ENCODE peak calls at places on chromosomes 3 and 15, in seven cellular contexts. One of them, this sample, is unnamed.

GRCh38 chr3:178181784-178182183 is 354.5 kb upstream of the KCNMB2 start:
- DNase-seq in cardiac muscle cell: no peak
- DNase-seq in OCI-LY7: no peak
- DNase-seq in uterus: no peak
- DNase-seq in upper lobe of right lung: no peak
- DNase-seq in Karpas-422: no peak
- DNase-seq in CD8-positive, alpha-beta T cell: no peak
- DNase-seq in this sample: no peak

GRCh38 chr15:22888120-22888859 is 49.8 kb downstream of the NIPA2 start:
- DNase-seq in cardiac muscle cell: peak; percentile 94
- DNase-seq in OCI-LY7: no peak
- DNase-seq in uterus: no peak
- DNase-seq in upper lobe of right lung: peak; percentile 22
- DNase-seq in Karpas-422: no peak
- DNase-seq in CD8-positive, alpha-beta T cell: no peak
- DNase-seq in this sample: no peak

GRCh38 chr3:128487813-128488635 is 5.0 kb downstream of the GATA2 start:
- DNase-seq in cardiac muscle cell: peak; percentile 93
- DNase-seq in OCI-LY7: no peak
- DNase-seq in uterus: peak; percentile 96
- DNase-seq in upper lobe of right lung: peak; percentile 83
- DNase-seq in Karpas-422: no peak
- DNase-seq in CD8-positive, alpha-beta T cell: peak; percentile 34
- DNase-seq in this sample: no peak

GRCh38 chr15:85642693-85643058 is 152.0 kb downstream of the KLHL25 start:
- DNase-seq in cardiac muscle cell: peak; percentile 89
- DNase-seq in OCI-LY7: no peak
- DNase-seq in uterus: peak; percentile 80
- DNase-seq in upper lobe of right lung: no peak
- DNase-seq in Karpas-422: no peak
- DNase-seq in CD8-positive, alpha-beta T cell: no peak
- DNase-seq in this sample: no peak

GRCh38 chr3:138148503-138148902 is 16.3 kb upstream of the A4GNT start:
- DNase-seq in cardiac muscle cell: no peak
- DNase-seq in OCI-LY7: no peak
- DNase-seq in uterus: no peak
- DNase-seq in upper lobe of right lung: no peak
- DNase-seq in Karpas-422: no peak
- DNase-seq in CD8-positive, alpha-beta T cell: no peak
- DNase-seq in this sample: no peak

GRCh38 chr3:39361252-39361927 is 21.8 kb upstream of the SLC25A38 start:
- DNase-seq in cardiac muscle cell: no peak
- DNase-seq in OCI-LY7: no peak
- DNase-seq in uterus: no peak
- DNase-seq in upper lobe of right lung: no peak
- DNase-seq in Karpas-422: no peak
- DNase-seq in CD8-positive, alpha-beta T cell: peak; percentile 29
- DNase-seq in this sample: peak; percentile 61

GRCh38 chr3:51379301-51379700 is 5.8 kb upstream of the MANF start:
- DNase-seq in cardiac muscle cell: no peak
- DNase-seq in OCI-LY7: no peak
- DNase-seq in uterus: no peak
- DNase-seq in upper lobe of right lung: no peak
- DNase-seq in Karpas-422: no peak
- DNase-seq in CD8-positive, alpha-beta T cell: no peak
- DNase-seq in this sample: no peak

GRCh38 chr3:142904639-142905441 is 16.0 kb upstream of the PCOLCE2 start:
- DNase-seq in cardiac muscle cell: peak; percentile 32
- DNase-seq in OCI-LY7: peak; percentile 10
- DNase-seq in uterus: no peak
- DNase-seq in upper lobe of right lung: no peak
- DNase-seq in Karpas-422: peak; percentile 49
- DNase-seq in CD8-positive, alpha-beta T cell: no peak
- DNase-seq in this sample: no peak

GRCh38 chr15:64699767-64700388 is 75.5 kb downstream of the RBPMS2 start:
- DNase-seq in cardiac muscle cell: peak; percentile 76
- DNase-seq in OCI-LY7: no peak
- DNase-seq in uterus: no peak
- DNase-seq in upper lobe of right lung: peak; percentile 78
- DNase-seq in Karpas-422: no peak
- DNase-seq in CD8-positive, alpha-beta T cell: no peak
- DNase-seq in this sample: no peak

GRCh38 chr15:66844041-66844746 is 142.2 kb downstream of the SMAD6 start:
- DNase-seq in cardiac muscle cell: no peak
- DNase-seq in OCI-LY7: no peak
- DNase-seq in uterus: no peak
- DNase-seq in upper lobe of right lung: peak; percentile 54
- DNase-seq in Karpas-422: no peak
- DNase-seq in CD8-positive, alpha-beta T cell: no peak
- DNase-seq in this sample: no peak

DNA sequence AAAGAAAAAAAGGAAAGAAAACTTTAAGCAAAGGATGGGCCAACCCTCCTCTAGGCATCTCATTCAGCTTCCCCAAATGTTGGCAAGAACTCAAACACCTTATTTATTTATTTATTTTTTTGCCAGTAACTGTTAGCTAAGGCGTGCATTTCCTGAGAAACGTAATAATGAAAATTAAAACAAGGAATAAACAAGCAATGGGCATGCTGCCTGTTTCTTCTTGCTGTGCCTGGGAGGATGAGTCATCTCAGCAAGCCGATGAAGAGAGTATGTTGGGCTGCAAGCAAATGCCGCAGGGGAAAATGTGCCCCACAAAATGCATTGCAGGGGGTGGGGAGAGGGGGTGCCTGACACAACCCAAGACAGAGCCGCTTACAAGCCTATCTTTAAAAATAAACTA is 40.5 kb downstream of the EIF4E3 start:
- DNase-seq in cardiac muscle cell: peak; percentile 84
- DNase-seq in OCI-LY7: no peak
- DNase-seq in uterus: peak; percentile 31
- DNase-seq in upper lobe of right lung: no peak
- DNase-seq in Karpas-422: peak; percentile 9
- DNase-seq in CD8-positive, alpha-beta T cell: no peak
- DNase-seq in this sample: no peak
- H3K4me3 ChIP-seq in cardiac muscle cell: no peak overlapping the region
- H3K4me3 ChIP-seq in OCI-LY7: no peak overlapping the region
- H3K4me3 ChIP-seq in uterus: no peak overlapping the region
- H3K4me3 ChIP-seq in upper lobe of right lung: no peak overlapping the region
- H3K4me3 ChIP-seq in Karpas-422: no peak overlapping the region
- H3K4me3 ChIP-seq in CD8-positive, alpha-beta T cell: no peak overlapping the region
- H3K4me3 ChIP-seq in this sample: no peak overlapping the region

GRCh38 chr3:158102660-158103085 is 3.5 kb downstream of the SHOX2 start:
- DNase-seq in cardiac muscle cell: no peak
- DNase-seq in OCI-LY7: no peak
- DNase-seq in uterus: no peak
- DNase-seq in upper lobe of right lung: no peak
- DNase-seq in Karpas-422: no peak
- DNase-seq in CD8-positive, alpha-beta T cell: no peak
- DNase-seq in this sample: no peak
- H3K4me3 ChIP-seq in cardiac muscle cell: no peak overlapping the region
- H3K4me3 ChIP-seq in OCI-LY7: no peak overlapping the region
- H3K4me3 ChIP-seq in uterus: no peak overlapping the region
- H3K4me3 ChIP-seq in upper lobe of right lung: no peak overlapping the region
- H3K4me3 ChIP-seq in Karpas-422: no peak overlapping the region
- H3K4me3 ChIP-seq in CD8-positive, alpha-beta T cell: no peak overlapping the region
- H3K4me3 ChIP-seq in this sample: no peak overlapping the region

DNA sequence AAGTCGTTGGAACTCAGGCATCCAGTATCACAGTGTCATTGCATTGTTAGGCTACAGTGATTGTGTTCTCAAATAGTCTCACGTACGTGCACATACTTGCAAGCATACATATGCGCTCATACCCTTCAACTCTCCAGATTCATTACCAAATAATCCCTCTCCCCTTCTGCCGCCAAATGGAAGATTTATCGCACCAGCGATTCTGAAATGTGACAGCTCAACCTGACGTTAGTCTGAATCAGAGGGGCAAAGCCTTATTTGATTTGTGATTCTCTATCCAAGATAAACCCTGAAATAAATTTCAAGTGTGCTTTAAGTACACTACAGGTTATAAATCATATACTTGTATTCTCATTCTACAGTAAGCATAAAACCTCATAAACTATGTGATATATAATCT is 119.4 kb downstream of the GADL1 start:
- DNase-seq in cardiac muscle cell: no peak
- DNase-seq in OCI-LY7: no peak
- DNase-seq in uterus: no peak
- DNase-seq in upper lobe of right lung: no peak
- DNase-seq in Karpas-422: no peak
- DNase-seq in CD8-positive, alpha-beta T cell: no peak
- DNase-seq in this sample: no peak
- H3K4me3 ChIP-seq in cardiac muscle cell: no peak overlapping the region
- H3K4me3 ChIP-seq in OCI-LY7: no peak overlapping the region
- H3K4me3 ChIP-seq in uterus: no peak overlapping the region
- H3K4me3 ChIP-seq in upper lobe of right lung: no peak overlapping the region
- H3K4me3 ChIP-seq in Karpas-422: no peak overlapping the region
- H3K4me3 ChIP-seq in CD8-positive, alpha-beta T cell: no peak overlapping the region
- H3K4me3 ChIP-seq in this sample: no peak overlapping the region

DNA sequence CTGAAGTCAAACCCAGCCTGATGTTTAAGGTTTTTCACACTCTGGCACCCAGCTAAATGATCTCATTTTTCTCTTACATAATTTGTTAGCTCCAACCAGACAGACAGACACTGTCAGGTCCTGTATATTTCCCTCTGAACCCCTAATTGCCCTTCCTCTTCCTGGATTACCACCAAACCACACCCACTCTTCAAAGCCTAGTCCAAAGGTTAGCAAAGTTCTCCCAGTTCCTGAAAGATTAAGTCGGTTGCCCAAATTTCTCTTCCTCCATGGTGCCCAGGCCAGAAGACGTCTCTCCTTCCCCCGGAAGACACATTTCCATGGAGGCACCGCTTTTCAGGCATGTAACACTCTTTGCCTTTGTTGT is 169.3 kb downstream of the FAM43A start:
- DNase-seq in cardiac muscle cell: no peak
- DNase-seq in OCI-LY7: no peak
- DNase-seq in uterus: no peak
- DNase-seq in upper lobe of right lung: no peak
- DNase-seq in Karpas-422: no peak
- DNase-seq in CD8-positive, alpha-beta T cell: no peak
- DNase-seq in this sample: no peak
- H3K4me3 ChIP-seq in cardiac muscle cell: no peak overlapping the region
- H3K4me3 ChIP-seq in OCI-LY7: no peak overlapping the region
- H3K4me3 ChIP-seq in uterus: no peak overlapping the region
- H3K4me3 ChIP-seq in upper lobe of right lung: no peak overlapping the region
- H3K4me3 ChIP-seq in Karpas-422: no peak overlapping the region
- H3K4me3 ChIP-seq in CD8-positive, alpha-beta T cell: no peak overlapping the region
- H3K4me3 ChIP-seq in this sample: no peak overlapping the region

GRCh38 chr3:194874206-194874605 is 188.5 kb downstream of the FAM43A start:
- DNase-seq in cardiac muscle cell: no peak
- DNase-seq in OCI-LY7: no peak
- DNase-seq in uterus: no peak
- DNase-seq in upper lobe of right lung: no peak
- DNase-seq in Karpas-422: peak; percentile 80
- DNase-seq in CD8-positive, alpha-beta T cell: no peak
- DNase-seq in this sample: no peak

GRCh38 chr3:194875581-194876402 is 190.1 kb downstream of the FAM43A start:
- DNase-seq in cardiac muscle cell: no peak
- DNase-seq in OCI-LY7: no peak
- DNase-seq in uterus: no peak
- DNase-seq in upper lobe of right lung: no peak
- DNase-seq in Karpas-422: no peak
- DNase-seq in CD8-positive, alpha-beta T cell: no peak
- DNase-seq in this sample: no peak

GRCh38 chr3:194874783-194875182 is 189.1 kb downstream of the FAM43A start:
- DNase-seq in cardiac muscle cell: no peak
- DNase-seq in OCI-LY7: no peak
- DNase-seq in uterus: no peak
- DNase-seq in upper lobe of right lung: no peak
- DNase-seq in Karpas-422: no peak
- DNase-seq in CD8-positive, alpha-beta T cell: no peak
- DNase-seq in this sample: no peak

GRCh38 chr3:194877311-194878119 is 191.8 kb downstream of the FAM43A start:
- DNase-seq in cardiac muscle cell: peak; percentile 51
- DNase-seq in OCI-LY7: no peak
- DNase-seq in uterus: no peak
- DNase-seq in upper lobe of right lung: no peak
- DNase-seq in Karpas-422: no peak
- DNase-seq in CD8-positive, alpha-beta T cell: no peak
- DNase-seq in this sample: no peak

GRCh38 chr3:194876403-194877165 is 190.9 kb downstream of the FAM43A start:
- DNase-seq in cardiac muscle cell: no peak
- DNase-seq in OCI-LY7: no peak
- DNase-seq in uterus: no peak
- DNase-seq in upper lobe of right lung: no peak
- DNase-seq in Karpas-422: no peak
- DNase-seq in CD8-positive, alpha-beta T cell: no peak
- DNase-seq in this sample: no peak
- H3K4me3 ChIP-seq in cardiac muscle cell: no peak overlapping the region
- H3K4me3 ChIP-seq in OCI-LY7: no peak overlapping the region
- H3K4me3 ChIP-seq in uterus: no peak overlapping the region
- H3K4me3 ChIP-seq in upper lobe of right lung: no peak overlapping the region
- H3K4me3 ChIP-seq in Karpas-422: no peak overlapping the region
- H3K4me3 ChIP-seq in CD8-positive, alpha-beta T cell: no peak overlapping the region
- H3K4me3 ChIP-seq in this sample: no peak overlapping the region

GRCh38 chr3:152196782-152197181 is 71.9 kb upstream of the MBNL1 start:
- DNase-seq in cardiac muscle cell: no peak
- DNase-seq in OCI-LY7: peak; percentile 57
- DNase-seq in uterus: no peak
- DNase-seq in upper lobe of right lung: no peak
- DNase-seq in Karpas-422: peak; percentile 61
- DNase-seq in CD8-positive, alpha-beta T cell: no peak
- DNase-seq in this sample: no peak
- H3K4me3 ChIP-seq in cardiac muscle cell: no peak overlapping the region
- H3K4me3 ChIP-seq in OCI-LY7: peak overlapping the region; percentile 48
- H3K4me3 ChIP-seq in uterus: peak overlapping the region; percentile 0
- H3K4me3 ChIP-seq in upper lobe of right lung: peak overlapping the region; percentile 17
- H3K4me3 ChIP-seq in Karpas-422: no peak overlapping the region
- H3K4me3 ChIP-seq in CD8-positive, alpha-beta T cell: peak overlapping the region; percentile 41
- H3K4me3 ChIP-seq in this sample: peak overlapping the region; percentile 39

GRCh38 chr3:147244397-147244796 is 161.9 kb downstream of the ZIC4 start:
- DNase-seq in cardiac muscle cell: no peak
- DNase-seq in OCI-LY7: no peak
- DNase-seq in uterus: no peak
- DNase-seq in upper lobe of right lung: no peak
- DNase-seq in Karpas-422: no peak
- DNase-seq in CD8-positive, alpha-beta T cell: no peak
- DNase-seq in this sample: no peak
- H3K4me3 ChIP-seq in cardiac muscle cell: no peak overlapping the region
- H3K4me3 ChIP-seq in OCI-LY7: no peak overlapping the region
- H3K4me3 ChIP-seq in uterus: no peak overlapping the region
- H3K4me3 ChIP-seq in upper lobe of right lung: no peak overlapping the region
- H3K4me3 ChIP-seq in Karpas-422: no peak overlapping the region
- H3K4me3 ChIP-seq in CD8-positive, alpha-beta T cell: no peak overlapping the region
- H3K4me3 ChIP-seq in this sample: no peak overlapping the region

GRCh38 chr3:77577264-77577663 is 537.4 kb downstream of the ROBO2 start:
- DNase-seq in cardiac muscle cell: no peak
- DNase-seq in OCI-LY7: no peak
- DNase-seq in uterus: no peak
- DNase-seq in upper lobe of right lung: no peak
- DNase-seq in Karpas-422: peak; percentile 95
- DNase-seq in CD8-positive, alpha-beta T cell: no peak
- DNase-seq in this sample: no peak
- H3K4me3 ChIP-seq in cardiac muscle cell: no peak overlapping the region
- H3K4me3 ChIP-seq in OCI-LY7: no peak overlapping the region
- H3K4me3 ChIP-seq in uterus: no peak overlapping the region
- H3K4me3 ChIP-seq in upper lobe of right lung: no peak overlapping the region
- H3K4me3 ChIP-seq in Karpas-422: peak overlapping the region; percentile 91
- H3K4me3 ChIP-seq in CD8-positive, alpha-beta T cell: no peak overlapping the region
- H3K4me3 ChIP-seq in this sample: no peak overlapping the region